ENCODE peak calls at places on chromosome 17, in six cellular contexts. One of them, this sample, is unnamed.

GRCh38 chr17:75769536-75769935 is 4.5 kb upstream of the GALK1 start:
- DNase-seq in GM12891: no peak
- DNase-seq in H1: no peak
- DNase-seq in K562: no peak
- DNase-seq in GM12878: no peak
- DNase-seq in HepG2: no peak
- DNase-seq in this sample: no peak

GRCh38 chr17:10126554-10127493 is 71.6 kb downstream of the GAS7 start:
- DNase-seq in GM12891: no peak
- DNase-seq in H1: no peak
- DNase-seq in K562: no peak
- DNase-seq in GM12878: no peak
- DNase-seq in HepG2: no peak
- DNase-seq in this sample: no peak

GRCh38 chr17:32551186-32551955 is 64.6 kb downstream of the CDK5R1 start:
- DNase-seq in GM12891: peak
- DNase-seq in H1: no peak
- DNase-seq in K562: no peak
- DNase-seq in GM12878: peak
- DNase-seq in HepG2: no peak
- DNase-seq in this sample: no peak

GRCh38 chr17:38336838-38337237 is 6.9 kb downstream of the GPR179 start:
- DNase-seq in GM12891: no peak
- DNase-seq in H1: no peak
- DNase-seq in K562: no peak
- DNase-seq in GM12878: no peak
- DNase-seq in HepG2: no peak
- DNase-seq in this sample: no peak

GRCh38 chr17:801660-802059 is 19.5 kb downstream of the MRM3 start:
- DNase-seq in GM12891: no peak
- DNase-seq in H1: no peak
- DNase-seq in K562: no peak
- DNase-seq in GM12878: no peak
- DNase-seq in HepG2: peak
- DNase-seq in this sample: no peak

GRCh38 chr17:33725675-33726271 is 432.7 kb upstream of the ASIC2 start:
- DNase-seq in GM12891: no peak
- DNase-seq in H1: peak
- DNase-seq in K562: peak
- DNase-seq in GM12878: no peak
- DNase-seq in HepG2: peak
- DNase-seq in this sample: peak

GRCh38 chr17:30600830-30601494 is 123.8 kb downstream of the GOSR1 start:
- DNase-seq in GM12891: peak
- DNase-seq in H1: no peak
- DNase-seq in K562: peak
- DNase-seq in GM12878: no peak
- DNase-seq in HepG2: no peak
- DNase-seq in this sample: peak

GRCh38 chr17:39677581-39678339 is 9.5 kb downstream of the PNMT start:
- DNase-seq in GM12891: no peak
- DNase-seq in H1: no peak
- DNase-seq in K562: no peak
- DNase-seq in GM12878: no peak
- DNase-seq in HepG2: no peak
- DNase-seq in this sample: no peak

GRCh38 chr17:51166987-51167931 is 1.0 kb downstream of the NME2 start:
- DNase-seq in GM12891: peak
- DNase-seq in H1: no peak
- DNase-seq in K562: peak
- DNase-seq in GM12878: no peak
- DNase-seq in HepG2: peak
- DNase-seq in this sample: peak

GRCh38 chr17:43444223-43445008 is 39.4 kb upstream of the DHX8 start:
- DNase-seq in GM12891: no peak
- DNase-seq in H1: no peak
- DNase-seq in K562: no peak
- DNase-seq in GM12878: no peak
- DNase-seq in HepG2: no peak
- DNase-seq in this sample: no peak

GRCh38 chr17:47698749-47699535 is 5.0 kb downstream of the TBKBP1 start:
- DNase-seq in GM12891: peak
- DNase-seq in H1: no peak
- DNase-seq in K562: peak
- DNase-seq in GM12878: no peak
- DNase-seq in HepG2: no peak
- DNase-seq in this sample: peak

GRCh38 chr17:9239821-9240658 is 218.7 kb downstream of the NTN1 start:
- DNase-seq in GM12891: peak
- DNase-seq in H1: no peak
- DNase-seq in K562: peak
- DNase-seq in GM12878: no peak
- DNase-seq in HepG2: no peak
- DNase-seq in this sample: peak

GRCh38 chr17:40059729-40060475 is 2.9 kb upstream of the THRA start:
- DNase-seq in GM12891: no peak
- DNase-seq in H1: no peak
- DNase-seq in K562: no peak
- DNase-seq in GM12878: no peak
- DNase-seq in HepG2: no peak
- DNase-seq in this sample: no peak

DNA sequence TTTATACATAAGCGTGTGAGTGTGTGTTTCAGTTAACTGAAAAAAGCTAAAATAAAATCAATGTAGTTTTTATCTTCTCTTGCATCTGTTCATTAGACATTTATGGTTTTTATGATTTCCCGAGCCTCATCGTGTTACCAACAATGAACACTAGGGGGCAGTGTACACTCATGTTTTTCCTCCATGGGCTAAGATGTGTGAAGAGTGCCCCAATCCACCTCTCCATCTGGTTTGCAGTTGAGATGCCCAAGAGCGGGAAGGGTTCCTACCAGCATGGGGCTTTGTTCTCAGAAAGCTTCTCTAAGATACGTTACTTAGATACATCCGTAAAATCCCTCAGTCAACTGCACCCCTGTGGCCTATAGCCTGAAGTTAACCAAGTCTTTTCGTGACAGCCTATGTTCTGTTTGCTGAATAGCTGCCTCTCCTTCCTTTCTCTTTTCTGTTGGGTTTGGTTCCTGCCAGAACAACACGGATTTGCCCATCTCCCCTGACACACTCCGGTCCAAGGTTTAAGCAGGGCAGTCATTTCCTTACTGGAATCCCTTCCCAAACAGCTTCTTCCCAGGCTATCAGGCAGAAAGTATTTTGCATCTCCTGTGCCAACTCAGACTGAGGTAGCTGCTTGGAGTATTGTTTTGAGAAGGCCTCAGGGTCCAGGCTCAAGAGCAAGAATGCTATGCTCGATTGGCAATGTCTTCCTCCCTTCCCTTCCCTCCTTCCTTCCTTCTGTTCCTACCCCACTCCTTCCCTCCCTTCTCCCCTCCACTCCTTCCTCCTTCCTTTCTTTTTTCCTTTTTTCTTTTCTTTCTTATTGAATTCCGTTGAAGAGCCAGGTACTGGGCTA is 12.9 kb upstream of the ELAC2 start:
- DNase-seq in GM12891: peak
- DNase-seq in H1: no peak
- DNase-seq in K562: peak
- DNase-seq in GM12878: no peak
- DNase-seq in HepG2: peak
- DNase-seq in this sample: peak
- TF ChIP-seq TAF1 in GM12891: no peak
- TF ChIP-seq TAF1 in H1: no peak
- TF ChIP-seq TAF1 in K562: no peak
- TF ChIP-seq TAF1 in GM12878: no peak
- TF ChIP-seq TAF1 in HepG2: no peak
- TF ChIP-seq TAF1 in this sample: no peak

GRCh38 chr17:57699751-57700186 is 45.3 kb downstream of the CCDC182 start:
- DNase-seq in GM12891: no peak
- DNase-seq in H1: no peak
- DNase-seq in K562: no peak
- DNase-seq in GM12878: no peak
- DNase-seq in HepG2: no peak
- DNase-seq in this sample: no peak

GRCh38 chr17:57701121-57701520 is 44.0 kb downstream of the CCDC182 start:
- DNase-seq in GM12891: no peak
- DNase-seq in H1: no peak
- DNase-seq in K562: no peak
- DNase-seq in GM12878: no peak
- DNase-seq in HepG2: no peak
- DNase-seq in this sample: no peak

GRCh38 chr17:57696050-57696449 is 49.0 kb downstream of the CCDC182 start:
- DNase-seq in GM12891: no peak
- DNase-seq in H1: no peak
- DNase-seq in K562: no peak
- DNase-seq in GM12878: no peak
- DNase-seq in HepG2: no peak
- DNase-seq in this sample: no peak

GRCh38 chr17:57697197-57697596 is 47.9 kb downstream of the CCDC182 start:
- DNase-seq in GM12891: no peak
- DNase-seq in H1: no peak
- DNase-seq in K562: no peak
- DNase-seq in GM12878: no peak
- DNase-seq in HepG2: no peak
- DNase-seq in this sample: no peak

GRCh38 chr17:57697891-57698708 is 47.0 kb downstream of the CCDC182 start:
- DNase-seq in GM12891: no peak
- DNase-seq in H1: no peak
- DNase-seq in K562: no peak
- DNase-seq in GM12878: no peak
- DNase-seq in HepG2: peak
- DNase-seq in this sample: no peak
- TF ChIP-seq POLR2AphosphoS5 in GM12891: no peak
- TF ChIP-seq POLR2AphosphoS5 in H1: no peak
- TF ChIP-seq POLR2AphosphoS5 in K562: no peak
- TF ChIP-seq POLR2AphosphoS5 in GM12878: no peak
- TF ChIP-seq POLR2AphosphoS5 in HepG2: peak
- TF ChIP-seq POLR2AphosphoS5 in this sample: no peak

DNA sequence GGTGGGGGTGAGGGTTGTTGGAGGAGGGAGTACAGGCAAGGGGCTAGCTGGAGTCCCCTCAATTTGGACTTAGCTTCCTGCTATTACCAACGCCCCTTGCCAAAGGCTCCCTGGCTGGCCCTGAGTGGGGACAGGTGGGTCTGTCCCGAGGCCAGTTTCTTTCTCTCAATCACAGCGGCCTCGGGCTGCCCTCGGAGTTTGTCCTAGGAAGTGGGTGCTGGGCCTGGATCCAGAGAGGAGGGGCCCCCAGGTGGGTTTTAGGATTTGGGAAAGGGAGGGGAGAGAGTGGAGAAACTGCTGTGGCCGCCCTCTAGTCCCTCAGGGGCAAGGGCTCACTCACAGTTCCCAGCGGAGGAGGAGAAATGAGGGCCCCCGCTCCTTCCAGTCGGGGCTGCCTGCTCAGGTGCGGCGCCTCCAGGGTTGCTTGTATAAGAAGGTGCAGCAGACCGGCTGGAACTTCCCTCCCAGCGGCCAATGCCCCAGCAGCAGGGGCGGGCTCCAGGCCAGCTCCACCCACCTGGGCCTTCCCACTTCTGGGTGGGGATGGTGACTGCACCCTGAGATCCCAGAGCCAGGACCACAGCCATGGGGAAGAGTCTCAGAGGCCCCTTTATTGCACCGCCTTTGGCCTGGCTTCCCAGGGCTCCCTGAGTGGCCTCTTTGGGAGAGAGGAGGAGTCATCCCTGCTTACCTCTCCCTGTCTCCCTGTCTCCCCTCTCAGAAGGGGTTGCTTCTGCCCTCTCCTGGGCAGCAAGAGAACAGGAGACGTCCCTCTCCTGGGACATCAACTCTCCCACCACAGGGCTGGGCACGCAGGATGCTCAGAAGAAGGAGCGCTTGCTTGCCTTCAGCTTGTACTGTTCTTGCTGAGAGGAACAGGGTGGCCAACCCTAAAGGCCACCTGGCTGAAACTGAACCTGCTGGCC is 112.0 kb upstream of the SMURF2 start:
- DNase-seq in GM12891: no peak
- DNase-seq in H1: peak
- DNase-seq in K562: peak
- DNase-seq in GM12878: no peak
- DNase-seq in HepG2: peak
- DNase-seq in this sample: no peak
- TF ChIP-seq POLR2A in GM12891: no peak
- TF ChIP-seq POLR2A in H1: peak
- TF ChIP-seq POLR2A in K562: peak
- TF ChIP-seq POLR2A in GM12878: no peak
- TF ChIP-seq POLR2A in HepG2: peak
- TF ChIP-seq POLR2A in this sample: no peak

GRCh38 chr17:17306181-17306580 is 3.0 kb downstream of the NT5M start:
- DNase-seq in GM12891: no peak
- DNase-seq in H1: no peak
- DNase-seq in K562: no peak
- DNase-seq in GM12878: no peak
- DNase-seq in HepG2: no peak
- DNase-seq in this sample: no peak

GRCh38 chr17:17303010-17303846 is at the start of gene NT5M:
- DNase-seq in GM12891: peak
- DNase-seq in H1: no peak
- DNase-seq in K562: peak
- DNase-seq in GM12878: no peak
- DNase-seq in HepG2: peak
- DNase-seq in this sample: peak

GRCh38 chr17:17303847-17304490 is 796 bp downstream of the NT5M start:
- DNase-seq in GM12891: no peak
- DNase-seq in H1: no peak
- DNase-seq in K562: no peak
- DNase-seq in GM12878: no peak
- DNase-seq in HepG2: no peak
- DNase-seq in this sample: no peak

GRCh38 chr17:17305282-17305801 is 2.2 kb downstream of the NT5M start:
- DNase-seq in GM12891: peak
- DNase-seq in H1: no peak
- DNase-seq in K562: peak
- DNase-seq in GM12878: peak
- DNase-seq in HepG2: peak
- DNase-seq in this sample: peak

GRCh38 chr17:17304521-17304985 is 1.4 kb downstream of the NT5M start:
- DNase-seq in GM12891: no peak
- DNase-seq in H1: no peak
- DNase-seq in K562: peak
- DNase-seq in GM12878: no peak
- DNase-seq in HepG2: no peak
- DNase-seq in this sample: no peak
- TF ChIP-seq TAF1 in GM12891: no peak
- TF ChIP-seq TAF1 in H1: no peak
- TF ChIP-seq TAF1 in K562: peak
- TF ChIP-seq TAF1 in GM12878: no peak
- TF ChIP-seq TAF1 in HepG2: no peak
- TF ChIP-seq TAF1 in this sample: no peak

This sample was measured in GM12892.